ENCODE peak calls at places on chromosomes 4 and X, in five cellular contexts. D is uterus; Z is endothelial cell; R is stimulated activated CD4-positive, alpha-beta T cell treated with anti-CD3 and anti-CD28 coated beads, Interleukin-4, amount 100 ng/mL, for 24 hours; Q is HFF-Myc. F is an unnamed sample.
A peak's percentile ranks its signal among the peaks of the same experiment; 100 is the strongest.

GRCh38 chrX:86148024-86148511 is at the start of gene DACH2:
- DNase-seq in D (peak; percentile 77), Z (peak; percentile 76), R (peak; percentile 13), Q (no peak), F (peak; percentile 4)

GRCh38 chrX:45846328-45846727 is 645.7 kb upstream of the DIPK2B start:
- DNase-seq in D (no peak), Z (no peak), R (no peak), Q (no peak), F (no peak)

GRCh38 chrX:45344597-45344996 is 143.9 kb upstream of the DIPK2B start:
- DNase-seq in D (no peak), Z (no peak), R (no peak), Q (peak; percentile 33), F (no peak)

GRCh38 chrX:103356897-103357296 is 591 bp downstream of the TCEAL9 start:
- DNase-seq in D (peak; percentile 33), Z (peak; percentile 15), R (no peak), Q (no peak), F (no peak)

GRCh38 chr4:163343604-163344146 is at the start of gene NPY5R:
- DNase-seq in D (peak; percentile 13), Z (peak; percentile 24), R (no peak), Q (no peak), F (no peak)

GRCh38 chr4:121451310-121451709 is 70.5 kb upstream of the QRFPR start:
- DNase-seq in D (no peak), Z (no peak), R (no peak), Q (no peak), F (no peak)

GRCh38 chr4:125389713-125390112 is 75.0 kb downstream of the FAT4 start:
- DNase-seq in D (no peak), Z (no peak), R (no peak), Q (peak; percentile 71), F (peak; percentile 65)

GRCh38 chrX:7316887-7317286 is 168.9 kb upstream of the PUDP start:
- DNase-seq in D (no peak), Z (no peak), R (no peak), Q (no peak), F (no peak)

GRCh38 chr4:11483076-11483475 is 54.4 kb upstream of the HS3ST1 start:
- DNase-seq in D (no peak), Z (no peak), R (no peak), Q (no peak), F (no peak)

GRCh38 chr4:4384837-4385236 is 2.1 kb upstream of the NSG1 start:
- DNase-seq in D (no peak), Z (peak; percentile 72), R (no peak), Q (no peak), F (no peak)

GRCh38 chr4:140044314-140044991 is 109.5 kb downstream of the MAML3 start:
- DNase-seq in D (no peak), Z (no peak), R (no peak), Q (no peak), F (no peak)

GRCh38 chr4:99998062-99998880 is 48.2 kb upstream of the H2AZ1 start:
- DNase-seq in D (no peak), Z (no peak), R (no peak), Q (no peak), F (no peak)

GRCh38 chr4:78642934-78643333 is 91.4 kb downstream of the ANXA3 start:
- DNase-seq in D (no peak), Z (no peak), R (no peak), Q (no peak), F (no peak)

GRCh38 chr4:54779797-54780196 is 122.0 kb downstream of the KIT start:
- DNase-seq in D (no peak), Z (no peak), R (no peak), Q (no peak), F (no peak)

GRCh38 chr4:98642991-98643426 is 15.4 kb downstream of the TSPAN5 start:
- DNase-seq in D (no peak), Z (no peak), R (no peak), Q (no peak), F (no peak)

GRCh38 chrX:12210196-12210815 is 72.0 kb downstream of the FRMPD4 start:
- DNase-seq in D (peak; percentile 62), Z (no peak), R (no peak), Q (no peak), F (peak; percentile 50)

GRCh38 chrX:149541521-149542047 is 772 bp downstream of the EOLA1 start:
- DNase-seq in D (no peak), Z (no peak), R (no peak), Q (no peak), F (no peak)

GRCh38 chr4:98352940-98353339 is 91.8 kb downstream of the RAP1GDS1 start:
- DNase-seq in D (no peak), Z (no peak), R (no peak), Q (no peak), F (no peak)

GRCh38 chr4:7761720-7762119 is 177.9 kb downstream of the AFAP1 start:
- DNase-seq in D (peak; percentile 67), Z (peak; percentile 78), R (peak; percentile 60), Q (no peak), F (no peak)

GRCh38 chr4:25810815-25811690 is 51.7 kb downstream of the SEL1L3 start:
- DNase-seq in D (no peak), Z (no peak), R (no peak), Q (no peak), F (no peak)

GRCh38 chr4:13173974-13174373 is 310.2 kb downstream of the RAB28 start:
- DNase-seq in D (peak; percentile 80), Z (no peak), R (no peak), Q (no peak), F (no peak)

GRCh38 chrX:151088221-151088620 is 88.2 kb upstream of the GPR50 start:
- DNase-seq in D (no peak), Z (no peak), R (no peak), Q (no peak), F (peak; percentile 9)

GRCh38 chrX:129686422-129686948 is 31.7 kb upstream of the APLN start:
- DNase-seq in D (peak; percentile 55), Z (no peak), R (no peak), Q (no peak), F (no peak)

GRCh38 chr4:67122029-67122428 is 423.3 kb downstream of the CENPC start:
- DNase-seq in D (no peak), Z (peak; percentile 31), R (no peak), Q (no peak), F (no peak)

GRCh38 chr4:123640271-123640670 is 243.7 kb downstream of the SPRY1 start:
- DNase-seq in D (no peak), Z (no peak), R (no peak), Q (no peak), F (peak; percentile 17)

GRCh38 chr4:28117067-28117756 is 1256.6 kb downstream of the STIM2 start:
- DNase-seq in D (no peak), Z (no peak), R (no peak), Q (no peak), F (no peak)

GRCh38 chr4:177124436-177124835 is 185.2 kb upstream of the NEIL3 start:
- DNase-seq in D (no peak), Z (no peak), R (no peak), Q (no peak), F (no peak)

GRCh38 chrX:74606799-74607198 is 7.6 kb downstream of the RLIM start:
- DNase-seq in D (no peak), Z (no peak), R (no peak), Q (no peak), F (no peak)

GRCh38 chrX:41043950-41044349 is 41.3 kb upstream of the USP9X start:
- DNase-seq in D (no peak), Z (no peak), R (no peak), Q (no peak), F (no peak)

GRCh38 chr4:99117876-99118693 is 26.0 kb downstream of the ADH4 start:
- DNase-seq in D (no peak), Z (no peak), R (no peak), Q (peak; percentile 17), F (no peak)

GRCh38 chr4:151766691-151767090 is 5.9 kb upstream of the GATB start:
- DNase-seq in D (no peak), Z (no peak), R (peak; percentile 3), Q (no peak), F (no peak)